ENCODE peak calls at places on chromosomes 3 and 15, in five cellular contexts. A is epithelial cell of esophagus, N is endodermal cell, U is coronary artery, G is hepatocyte. W is an unnamed sample.

GRCh38 chr15:100923076-100923475 is 3.9 kb downstream of the LRRK1 start:
- DNase-seq in A (no peak), N (no peak), U (no peak), G (no peak), W (no peak)

GRCh38 chr3:53158700-53159414 is 2.2 kb upstream of the PRKCD start:
- DNase-seq in A (no peak), N (no peak), U (no peak), G (no peak), W (no peak)

GRCh38 chr3:57985176-57985976 is 22.8 kb upstream of the FLNB start:
- DNase-seq in A (no peak), N (no peak), U (no peak), G (no peak), W (no peak)

GRCh38 chr3:72844436-72844999 is 3.7 kb downstream of the SHQ1 start:
- DNase-seq in A (no peak), N (no peak), U (no peak), G (no peak), W (no peak)

GRCh38 chr3:100087203-100087602 is 27.1 kb downstream of the FILIP1L start:
- DNase-seq in A (no peak), N (no peak), U (no peak), G (no peak), W (no peak)

GRCh38 chr3:183782576-183782975 is 42.8 kb downstream of the MAP6D1 start:
- DNase-seq in A (no peak), N (no peak), U (no peak), G (no peak), W (no peak)

GRCh38 chr15:101128191-101128590 is 123.7 kb downstream of the CHSY1 start:
- DNase-seq in A (peak), N (peak), U (no peak), G (peak), W (no peak)

GRCh38 chr3:30294241-30294667 is 312.1 kb upstream of the TGFBR2 start:
- DNase-seq in A (no peak), N (peak), U (no peak), G (no peak), W (no peak)

GRCh38 chr3:188646592-188646991 is 492.6 kb downstream of the LPP start:
- DNase-seq in A (no peak), N (no peak), U (no peak), G (peak), W (no peak)

GRCh38 chr15:36356978-36357582 is 222.3 kb upstream of the CDIN1 start:
- DNase-seq in A (no peak), N (no peak), U (no peak), G (peak), W (no peak)

GRCh38 chr3:120473896-120474675 is 23.3 kb upstream of the FSTL1 start:
- DNase-seq in A (no peak), N (no peak), U (no peak), G (no peak), W (no peak)

GRCh38 chr3:64109438-64109837 is 86.1 kb upstream of the PSMD6 start:
- DNase-seq in A (peak), N (peak), U (no peak), G (peak), W (no peak)

GRCh38 chr3:30538787-30539186 is 67.6 kb upstream of the TGFBR2 start:
- DNase-seq in A (peak), N (no peak), U (no peak), G (no peak), W (no peak)

GRCh38 chr3:5728085-5728484 is 540.6 kb downstream of the EDEM1 start:
- DNase-seq in A (no peak), N (peak), U (no peak), G (no peak), W (no peak)

GRCh38 chr15:88954431-88955277 is 41.5 kb upstream of the MFGE8 start:
- DNase-seq in A (no peak), N (peak), U (peak), G (peak), W (no peak)

GRCh38 chr15:30036304-30036703 is 46.5 kb upstream of the GOLGA8J start:
- DNase-seq in A (no peak), N (no peak), U (no peak), G (no peak), W (no peak)

GRCh38 chr3:128504533-128504915 is 11.5 kb upstream of the GATA2 start:
- DNase-seq in A (no peak), N (no peak), U (no peak), G (no peak), W (no peak)

GRCh38 chr15:82808634-82809041 is 790 bp upstream of the WHAMM start:
- DNase-seq in A (no peak), N (no peak), U (no peak), G (no peak), W (no peak)

GRCh38 chr3:125055165-125055912 is 458 bp downstream of the HEG1 start:
- DNase-seq in A (no peak), N (peak), U (no peak), G (peak), W (no peak)

GRCh38 chr3:125054436-125055164 is 1.2 kb downstream of the HEG1 start:
- DNase-seq in A (no peak), N (peak), U (peak), G (peak), W (no peak)

GRCh38 chr3:125051715-125052581 is 3.8 kb downstream of the HEG1 start:
- DNase-seq in A (peak), N (peak), U (peak), G (no peak), W (no peak)

GRCh38 chr3:125052671-125053303 is 3.0 kb downstream of the HEG1 start:
- DNase-seq in A (peak), N (peak), U (no peak), G (no peak), W (no peak)

GRCh38 chr3:125053304-125053699 is 2.5 kb downstream of the HEG1 start:
- DNase-seq in A (no peak), N (no peak), U (no peak), G (no peak), W (no peak)
- H3K4me3 ChIP-seq in A (no peak), N (peak), U (peak), G (no peak), W (peak)

GRCh38 chr3:113659121-113659531 is 37.3 kb downstream of the USF3 start:
- DNase-seq in A (no peak), N (no peak), U (no peak), G (no peak), W (no peak)
- H3K4me3 ChIP-seq in A (no peak), N (no peak), U (no peak), G (no peak), W (no peak)

GRCh38 chr15:66936115-66936863 is 129.1 kb upstream of the SMAD3 start:
- DNase-seq in A (no peak), N (peak), U (peak), G (peak), W (no peak)
- H3K4me3 ChIP-seq in A (no peak), N (no peak), U (peak), G (no peak), W (peak)

GRCh38 chr3:42094992-42095391 is 3.8 kb downstream of the TRAK1 start:
- DNase-seq in A (no peak), N (no peak), U (no peak), G (no peak), W (no peak)

GRCh38 chr3:42088803-42089520 is 2.2 kb upstream of the TRAK1 start:
- DNase-seq in A (no peak), N (no peak), U (no peak), G (no peak), W (no peak)

GRCh38 chr3:42094128-42094527 is 3.0 kb downstream of the TRAK1 start:
- DNase-seq in A (no peak), N (no peak), U (no peak), G (no peak), W (no peak)

GRCh38 chr3:42090973-42091731 is at the start of gene TRAK1:
- DNase-seq in A (peak), N (no peak), U (no peak), G (peak), W (no peak)

GRCh38 chr3:42092006-42092405 is 849 bp downstream of the TRAK1 start:
- DNase-seq in A (peak), N (no peak), U (no peak), G (no peak), W (no peak)
- H3K4me3 ChIP-seq in A (peak), N (peak), U (peak), G (no peak), W (peak)

GRCh38 chr15:99014803-99015676 is 7.4 kb upstream of the PGPEP1L start:
- DNase-seq in A (peak), N (peak), U (no peak), G (peak), W (no peak)
- H3K4me3 ChIP-seq in A (peak), N (peak), U (peak), G (peak), W (peak)

GRCh38 chr3:194584866-194585265 is 48.4 kb downstream of the TMEM44 start:
- DNase-seq in A (peak), N (no peak), U (no peak), G (no peak), W (no peak)
- H3K4me3 ChIP-seq in A (peak), N (peak), U (peak), G (no peak), W (peak)

GRCh38 chr3:131216340-131216739 is 165.2 kb upstream of the NUDT16 start:
- DNase-seq in A (no peak), N (no peak), U (no peak), G (peak), W (no peak)
- H3K4me3 ChIP-seq in A (no peak), N (no peak), U (no peak), G (no peak), W (no peak)

W was measured in esophagus squamous epithelium.